ENCODE peak calls at places on chromosomes 5 and 9, in nine cellular contexts. N is CD8-positive, alpha-beta T cell; J is A549; L is WERI-Rb-1; Y is activated CD4-positive, CD25-positive, alpha-beta regulatory T cell; U is left cardiac atrium; P is T-helper 1 cell; I is heart right ventricle; T is DMS 273 treated with DMSO at 0.1 percent for 48 hours. M is an unnamed sample.

GRCh38 chr9:93902780-93903655 is 52.1 kb downstream of the BARX1 start:
- DNase-seq in L (peak), Y (no peak), J (no peak), N (no peak), U (peak), I (no peak), P (no peak), T (no peak), M (no peak)

GRCh38 chr5:38807570-38808461 is 38.0 kb upstream of the OSMR start:
- DNase-seq in T (no peak), I (no peak), Y (no peak), L (no peak), U (no peak), N (no peak), J (peak), P (no peak), M (no peak)

GRCh38 chr9:114619205-114619758 is 8.2 kb downstream of the TMEM268 start:
- DNase-seq in P (no peak), J (no peak), L (no peak), I (no peak), U (peak), Y (no peak), T (no peak), N (no peak), M (no peak)

GRCh38 chr9:1051286-1052118 is 1.3 kb downstream of the DMRT2 start:
- DNase-seq in N (no peak), P (no peak), L (no peak), I (peak), U (no peak), Y (no peak), T (no peak), J (peak), M (no peak)

GRCh38 chr9:33923998-33924701 is 107.2 kb downstream of the UBE2R2 start:
- DNase-seq in I (no peak), P (no peak), T (no peak), L (no peak), Y (no peak), N (no peak), U (no peak), J (no peak), M (no peak)

GRCh38 chr5:173839117-173839713 is 48.9 kb upstream of the CPEB4 start:
- DNase-seq in T (no peak), P (no peak), N (no peak), Y (no peak), U (no peak), L (peak), J (no peak), I (no peak), M (no peak)

GRCh38 chr5:92421937-92422336 is 1038.8 kb upstream of the ARRDC3 start:
- DNase-seq in N (no peak), T (no peak), U (no peak), P (no peak), Y (no peak), J (peak), I (no peak), L (no peak), M (no peak)

GRCh38 chr5:17879276-17879675 is 245.0 kb downstream of the TAF11L14 start:
- DNase-seq in N (no peak), Y (no peak), P (no peak), U (no peak), L (no peak), J (no peak), T (no peak), I (no peak), M (no peak)

GRCh38 chr5:124411089-124411488 is 335.4 kb downstream of the ZNF608 start:
- DNase-seq in T (no peak), L (no peak), P (no peak), N (no peak), I (no peak), Y (no peak), U (no peak), J (no peak), M (no peak)

GRCh38 chr5:36883894-36884462 is 7.4 kb downstream of the NIPBL start:
- DNase-seq in Y (no peak), T (no peak), U (no peak), N (no peak), J (no peak), L (no peak), P (no peak), I (no peak), M (no peak)

GRCh38 chr5:174119386-174119785 is 73.9 kb downstream of the NSG2 start:
- DNase-seq in J (no peak), U (no peak), L (no peak), N (no peak), P (no peak), I (no peak), T (no peak), Y (no peak), M (no peak)

GRCh38 chr9:110476251-110476650 is 103.3 kb downstream of the SVEP1 start:
- DNase-seq in N (no peak), L (no peak), I (no peak), U (no peak), T (no peak), P (no peak), Y (no peak), J (no peak), M (no peak)

GRCh38 chr9:126395439-126396212 is 69.0 kb downstream of the MVB12B start:
- DNase-seq in U (no peak), T (no peak), L (no peak), Y (no peak), I (no peak), N (peak), P (no peak), J (no peak), M (no peak)

GRCh38 chr5:24381861-24382460 is 262.8 kb downstream of the CDH10 start:
- DNase-seq in N (no peak), P (no peak), L (no peak), T (no peak), J (peak), U (no peak), I (no peak), Y (no peak), M (peak)

GRCh38 chr9:120893917-120894316 is 16.9 kb upstream of the PHF19 start:
- DNase-seq in N (no peak), I (no peak), L (no peak), T (no peak), J (no peak), P (no peak), U (no peak), Y (no peak), M (no peak)

GRCh38 chr9:38172601-38173000 is 103.6 kb upstream of the SHB start:
- DNase-seq in T (no peak), N (no peak), U (no peak), P (no peak), Y (no peak), J (no peak), I (no peak), L (no peak), M (no peak)

GRCh38 chr5:177095088-177095669 is 8.5 kb downstream of the FGFR4 start:
- DNase-seq in U (no peak), P (no peak), J (no peak), I (no peak), Y (no peak), N (no peak), T (no peak), L (no peak), M (no peak)

GRCh38 chr5:17235736-17236330 is 18.4 kb downstream of the BASP1 start:
- DNase-seq in T (no peak), J (no peak), Y (no peak), P (no peak), L (no peak), N (no peak), I (no peak), U (no peak), M (no peak)

GRCh38 chr9:115305543-115305942 is 187.6 kb upstream of the TNC start:
- DNase-seq in U (no peak), Y (no peak), L (no peak), P (no peak), T (no peak), J (no peak), I (no peak), N (no peak), M (no peak)

GRCh38 chr9:12972608-12973589 is 198.1 kb downstream of the LURAP1L start:
- DNase-seq in P (no peak), J (no peak), T (no peak), U (no peak), L (no peak), I (no peak), N (no peak), Y (no peak), M (no peak)

GRCh38 chr9:107740088-107740980 is 250.8 kb upstream of the KLF4 start:
- DNase-seq in P (no peak), T (no peak), Y (no peak), L (no peak), I (peak), J (no peak), U (peak), N (no peak), M (no peak)

M was measured in NCI-H524 treated with DMSO at 0.1 percent for 48 hours.